ENCODE peak calls at places on chromosomes 13 and 19, in ten cellular contexts. One of them, this sample, is unnamed.

GRCh38 chr13:109330941-109331340 is 455.4 kb downstream of the IRS2 start:
- DNase-seq in CD8-positive, alpha-beta memory T cell: no peak
- DNase-seq in ovary: no peak
- DNase-seq in tibial nerve: no peak
- DNase-seq in effector memory CD4-positive, alpha-beta T cell: no peak
- DNase-seq in heart right ventricle: no peak
- DNase-seq in astrocyte: peak; percentile 43
- DNase-seq in Panc1: no peak
- DNase-seq in small intestine: no peak
- DNase-seq in mammary epithelial cell: peak; percentile 46
- DNase-seq in this sample: no peak

GRCh38 chr19:35828694-35829301 is 16.2 kb upstream of the PRODH2 start:
- DNase-seq in CD8-positive, alpha-beta memory T cell: peak; percentile 23
- DNase-seq in ovary: peak; percentile 57
- DNase-seq in tibial nerve: peak; percentile 59
- DNase-seq in effector memory CD4-positive, alpha-beta T cell: peak; percentile 16
- DNase-seq in heart right ventricle: peak; percentile 65
- DNase-seq in astrocyte: peak; percentile 45
- DNase-seq in Panc1: no peak
- DNase-seq in small intestine: peak; percentile 30
- DNase-seq in mammary epithelial cell: peak; percentile 45
- DNase-seq in this sample: peak; percentile 53

GRCh38 chr13:25874907-25875306 is 176.9 kb downstream of the SHISA2 start:
- DNase-seq in CD8-positive, alpha-beta memory T cell: peak; percentile 72
- DNase-seq in ovary: no peak
- DNase-seq in tibial nerve: no peak
- DNase-seq in effector memory CD4-positive, alpha-beta T cell: peak; percentile 23
- DNase-seq in heart right ventricle: no peak
- DNase-seq in astrocyte: no peak
- DNase-seq in Panc1: no peak
- DNase-seq in small intestine: peak; percentile 21
- DNase-seq in mammary epithelial cell: no peak
- DNase-seq in this sample: no peak

GRCh38 chr13:41352935-41353801 is 42.1 kb downstream of the NAA16 start:
- DNase-seq in CD8-positive, alpha-beta memory T cell: peak; percentile 60
- DNase-seq in ovary: no peak
- DNase-seq in tibial nerve: peak; percentile 41
- DNase-seq in effector memory CD4-positive, alpha-beta T cell: peak; percentile 38
- DNase-seq in heart right ventricle: no peak
- DNase-seq in astrocyte: peak; percentile 15
- DNase-seq in Panc1: peak; percentile 25
- DNase-seq in small intestine: peak; percentile 51
- DNase-seq in mammary epithelial cell: peak; percentile 56
- DNase-seq in this sample: peak; percentile 24

GRCh38 chr19:10544242-10544752 is 593 bp downstream of the ATG4D start:
- DNase-seq in CD8-positive, alpha-beta memory T cell: no peak
- DNase-seq in ovary: peak; percentile 53
- DNase-seq in tibial nerve: no peak
- DNase-seq in effector memory CD4-positive, alpha-beta T cell: peak; percentile 16
- DNase-seq in heart right ventricle: no peak
- DNase-seq in astrocyte: no peak
- DNase-seq in Panc1: no peak
- DNase-seq in small intestine: peak; percentile 84
- DNase-seq in mammary epithelial cell: no peak
- DNase-seq in this sample: peak; percentile 83

GRCh38 chr13:63880705-63881104 is 2465.1 kb upstream of the PCDH20 start:
- DNase-seq in CD8-positive, alpha-beta memory T cell: no peak
- DNase-seq in ovary: no peak
- DNase-seq in tibial nerve: no peak
- DNase-seq in effector memory CD4-positive, alpha-beta T cell: no peak
- DNase-seq in heart right ventricle: no peak
- DNase-seq in astrocyte: no peak
- DNase-seq in Panc1: no peak
- DNase-seq in small intestine: no peak
- DNase-seq in mammary epithelial cell: no peak
- DNase-seq in this sample: no peak

GRCh38 chr19:7772752-7773291 is 9.8 kb downstream of the CLEC4M start:
- DNase-seq in CD8-positive, alpha-beta memory T cell: no peak
- DNase-seq in ovary: no peak
- DNase-seq in tibial nerve: no peak
- DNase-seq in effector memory CD4-positive, alpha-beta T cell: no peak
- DNase-seq in heart right ventricle: no peak
- DNase-seq in astrocyte: peak; percentile 46
- DNase-seq in Panc1: no peak
- DNase-seq in small intestine: peak; percentile 85
- DNase-seq in mammary epithelial cell: peak; percentile 76
- DNase-seq in this sample: no peak

GRCh38 chr13:77696006-77696862 is 1.3 kb upstream of the SLAIN1 start:
- DNase-seq in CD8-positive, alpha-beta memory T cell: peak; percentile 65
- DNase-seq in ovary: no peak
- DNase-seq in tibial nerve: no peak
- DNase-seq in effector memory CD4-positive, alpha-beta T cell: peak; percentile 10
- DNase-seq in heart right ventricle: no peak
- DNase-seq in astrocyte: no peak
- DNase-seq in Panc1: no peak
- DNase-seq in small intestine: peak; percentile 3
- DNase-seq in mammary epithelial cell: no peak
- DNase-seq in this sample: no peak

GRCh38 chr19:17333611-17334413 is 843 bp downstream of the ANO8 start:
- DNase-seq in CD8-positive, alpha-beta memory T cell: peak; percentile 44
- DNase-seq in ovary: no peak
- DNase-seq in tibial nerve: no peak
- DNase-seq in effector memory CD4-positive, alpha-beta T cell: peak; percentile 45
- DNase-seq in heart right ventricle: no peak
- DNase-seq in astrocyte: peak; percentile 75
- DNase-seq in Panc1: no peak
- DNase-seq in small intestine: peak; percentile 54
- DNase-seq in mammary epithelial cell: peak; percentile 80
- DNase-seq in this sample: no peak

GRCh38 chr13:21672811-21673591 is 2.1 kb downstream of the FGF9 start:
- DNase-seq in CD8-positive, alpha-beta memory T cell: no peak
- DNase-seq in ovary: no peak
- DNase-seq in tibial nerve: no peak
- DNase-seq in effector memory CD4-positive, alpha-beta T cell: no peak
- DNase-seq in heart right ventricle: no peak
- DNase-seq in astrocyte: no peak
- DNase-seq in Panc1: no peak
- DNase-seq in small intestine: peak; percentile 18
- DNase-seq in mammary epithelial cell: no peak
- DNase-seq in this sample: peak; percentile 31

GRCh38 chr19:35290381-35291135 is 1.4 kb upstream of the MAG start:
- DNase-seq in CD8-positive, alpha-beta memory T cell: no peak
- DNase-seq in ovary: no peak
- DNase-seq in tibial nerve: no peak
- DNase-seq in effector memory CD4-positive, alpha-beta T cell: no peak
- DNase-seq in heart right ventricle: no peak
- DNase-seq in astrocyte: no peak
- DNase-seq in Panc1: no peak
- DNase-seq in small intestine: no peak
- DNase-seq in mammary epithelial cell: no peak
- DNase-seq in this sample: no peak

GRCh38 chr13:84810781-84811180 is 928.5 kb upstream of the SLITRK1 start:
- DNase-seq in CD8-positive, alpha-beta memory T cell: no peak
- DNase-seq in ovary: no peak
- DNase-seq in tibial nerve: no peak
- DNase-seq in effector memory CD4-positive, alpha-beta T cell: no peak
- DNase-seq in heart right ventricle: no peak
- DNase-seq in astrocyte: no peak
- DNase-seq in Panc1: no peak
- DNase-seq in small intestine: no peak
- DNase-seq in mammary epithelial cell: no peak
- DNase-seq in this sample: no peak

GRCh38 chr13:114035583-114036501 is 62.0 kb upstream of the C13orf46 start:
- DNase-seq in CD8-positive, alpha-beta memory T cell: no peak
- DNase-seq in ovary: no peak
- DNase-seq in tibial nerve: peak; percentile 50
- DNase-seq in effector memory CD4-positive, alpha-beta T cell: no peak
- DNase-seq in heart right ventricle: no peak
- DNase-seq in astrocyte: peak; percentile 46
- DNase-seq in Panc1: no peak
- DNase-seq in small intestine: no peak
- DNase-seq in mammary epithelial cell: no peak
- DNase-seq in this sample: no peak

GRCh38 chr19:20179946-20180345 is 12.9 kb downstream of the ZNF486 start:
- DNase-seq in CD8-positive, alpha-beta memory T cell: no peak
- DNase-seq in ovary: no peak
- DNase-seq in tibial nerve: no peak
- DNase-seq in effector memory CD4-positive, alpha-beta T cell: no peak
- DNase-seq in heart right ventricle: no peak
- DNase-seq in astrocyte: peak; percentile 1
- DNase-seq in Panc1: no peak
- DNase-seq in small intestine: no peak
- DNase-seq in mammary epithelial cell: peak; percentile 19
- DNase-seq in this sample: no peak

GRCh38 chr13:40992678-40993077 is 26.4 kb downstream of the ELF1 start:
- DNase-seq in CD8-positive, alpha-beta memory T cell: no peak
- DNase-seq in ovary: no peak
- DNase-seq in tibial nerve: no peak
- DNase-seq in effector memory CD4-positive, alpha-beta T cell: no peak
- DNase-seq in heart right ventricle: no peak
- DNase-seq in astrocyte: no peak
- DNase-seq in Panc1: no peak
- DNase-seq in small intestine: no peak
- DNase-seq in mammary epithelial cell: no peak
- DNase-seq in this sample: no peak

GRCh38 chr19:41591951-41592562 is 16.1 kb downstream of the CEACAM21 start:
- DNase-seq in CD8-positive, alpha-beta memory T cell: no peak
- DNase-seq in ovary: no peak
- DNase-seq in tibial nerve: no peak
- DNase-seq in effector memory CD4-positive, alpha-beta T cell: no peak
- DNase-seq in heart right ventricle: no peak
- DNase-seq in astrocyte: no peak
- DNase-seq in Panc1: no peak
- DNase-seq in small intestine: no peak
- DNase-seq in mammary epithelial cell: no peak
- DNase-seq in this sample: no peak

GRCh38 chr13:25406377-25406776 is 34.6 kb downstream of the ATP8A2 start:
- DNase-seq in CD8-positive, alpha-beta memory T cell: no peak
- DNase-seq in ovary: no peak
- DNase-seq in tibial nerve: no peak
- DNase-seq in effector memory CD4-positive, alpha-beta T cell: no peak
- DNase-seq in heart right ventricle: no peak
- DNase-seq in astrocyte: no peak
- DNase-seq in Panc1: no peak
- DNase-seq in small intestine: no peak
- DNase-seq in mammary epithelial cell: peak; percentile 8
- DNase-seq in this sample: no peak

GRCh38 chr19:28981994-28982393 is 231.0 kb downstream of the UQCRFS1 start:
- DNase-seq in CD8-positive, alpha-beta memory T cell: no peak
- DNase-seq in ovary: no peak
- DNase-seq in tibial nerve: no peak
- DNase-seq in effector memory CD4-positive, alpha-beta T cell: no peak
- DNase-seq in heart right ventricle: no peak
- DNase-seq in astrocyte: no peak
- DNase-seq in Panc1: no peak
- DNase-seq in small intestine: no peak
- DNase-seq in mammary epithelial cell: no peak
- DNase-seq in this sample: no peak

GRCh38 chr19:4803736-4804695 is 12.5 kb downstream of the FEM1A start:
- DNase-seq in CD8-positive, alpha-beta memory T cell: peak; percentile 67
- DNase-seq in ovary: peak; percentile 44
- DNase-seq in tibial nerve: no peak
- DNase-seq in effector memory CD4-positive, alpha-beta T cell: peak; percentile 45
- DNase-seq in heart right ventricle: peak; percentile 69
- DNase-seq in astrocyte: peak; percentile 9
- DNase-seq in Panc1: peak; percentile 39
- DNase-seq in small intestine: no peak
- DNase-seq in mammary epithelial cell: no peak
- DNase-seq in this sample: peak; percentile 55

DNA sequence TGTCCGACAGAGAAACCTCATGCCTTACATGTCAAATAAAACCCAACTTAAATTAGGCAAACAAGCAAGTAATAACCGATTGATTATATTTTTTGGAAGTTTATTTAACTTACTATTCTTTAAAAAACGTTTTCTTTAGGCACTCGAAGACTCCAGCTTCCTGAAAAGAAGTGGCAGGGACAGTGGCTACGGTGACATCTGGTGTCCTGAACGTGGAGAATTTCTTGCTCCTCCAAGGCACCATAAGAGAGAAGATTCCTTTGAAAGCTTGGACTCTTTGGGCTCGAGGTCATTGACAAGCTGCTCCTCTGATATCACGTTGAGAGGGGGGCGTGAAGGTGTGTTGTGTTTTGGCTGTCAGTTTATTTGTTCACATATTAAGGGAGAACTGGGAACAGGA is 164.4 kb downstream of the LMO7 start:
- DNase-seq in CD8-positive, alpha-beta memory T cell: no peak
- DNase-seq in ovary: no peak
- DNase-seq in tibial nerve: no peak
- DNase-seq in effector memory CD4-positive, alpha-beta T cell: no peak
- DNase-seq in heart right ventricle: no peak
- DNase-seq in astrocyte: no peak
- DNase-seq in Panc1: no peak
- DNase-seq in small intestine: no peak
- DNase-seq in mammary epithelial cell: no peak
- DNase-seq in this sample: no peak
- H3K36me3 ChIP-seq in CD8-positive, alpha-beta memory T cell: no peaks in the 10 kb centered on the region
- H3K36me3 ChIP-seq in ovary: no peaks in the 10 kb centered on the region
- H3K36me3 ChIP-seq in tibial nerve: no peaks in the 10 kb centered on the region
- H3K36me3 ChIP-seq in effector memory CD4-positive, alpha-beta T cell: no peaks in the 10 kb centered on the region
- H3K36me3 ChIP-seq in heart right ventricle: no peaks in the 10 kb centered on the region
- H3K36me3 ChIP-seq in astrocyte: peaks cover 62% of the 10 kb centered on the region
- H3K36me3 ChIP-seq in Panc1: no peaks in the 10 kb centered on the region
- H3K36me3 ChIP-seq in small intestine: no peaks in the 10 kb centered on the region
- H3K36me3 ChIP-seq in mammary epithelial cell: no peaks in the 10 kb centered on the region
- H3K36me3 ChIP-seq in this sample: no peaks in the 10 kb centered on the region

GRCh38 chr19:2768365-2769132 is 14.5 kb downstream of the SGTA start:
- DNase-seq in CD8-positive, alpha-beta memory T cell: no peak
- DNase-seq in ovary: no peak
- DNase-seq in tibial nerve: no peak
- DNase-seq in effector memory CD4-positive, alpha-beta T cell: no peak
- DNase-seq in heart right ventricle: no peak
- DNase-seq in astrocyte: no peak
- DNase-seq in Panc1: no peak
- DNase-seq in small intestine: no peak
- DNase-seq in mammary epithelial cell: no peak
- DNase-seq in this sample: no peak
- H3K36me3 ChIP-seq in CD8-positive, alpha-beta memory T cell: peaks cover 10% of the 10 kb centered on the region
- H3K36me3 ChIP-seq in ovary: no peaks in the 10 kb centered on the region
- H3K36me3 ChIP-seq in tibial nerve: peaks cover 4% of the 10 kb centered on the region
- H3K36me3 ChIP-seq in effector memory CD4-positive, alpha-beta T cell: peaks cover 50% of the 10 kb centered on the region
- H3K36me3 ChIP-seq in heart right ventricle: peaks cover 20% of the 10 kb centered on the region
- H3K36me3 ChIP-seq in astrocyte: no peaks in the 10 kb centered on the region
- H3K36me3 ChIP-seq in Panc1: no peaks in the 10 kb centered on the region
- H3K36me3 ChIP-seq in small intestine: peaks cover 11% of the 10 kb centered on the region
- H3K36me3 ChIP-seq in mammary epithelial cell: peaks cover 2% of the 10 kb centered on the region
- H3K36me3 ChIP-seq in this sample: no peaks in the 10 kb centered on the region

GRCh38 chr19:47377208-47377701 is 28.1 kb downstream of the DHX34 start:
- DNase-seq in CD8-positive, alpha-beta memory T cell: no peak
- DNase-seq in ovary: no peak
- DNase-seq in tibial nerve: no peak
- DNase-seq in effector memory CD4-positive, alpha-beta T cell: no peak
- DNase-seq in heart right ventricle: peak; percentile 80
- DNase-seq in astrocyte: no peak
- DNase-seq in Panc1: no peak
- DNase-seq in small intestine: no peak
- DNase-seq in mammary epithelial cell: no peak
- DNase-seq in this sample: no peak
- H3K36me3 ChIP-seq in CD8-positive, alpha-beta memory T cell: peaks cover 21% of the 10 kb centered on the region
- H3K36me3 ChIP-seq in ovary: peaks cover 7% of the 10 kb centered on the region
- H3K36me3 ChIP-seq in tibial nerve: peaks cover 4% of the 10 kb centered on the region
- H3K36me3 ChIP-seq in effector memory CD4-positive, alpha-beta T cell: peaks cover 76% of the 10 kb centered on the region
- H3K36me3 ChIP-seq in heart right ventricle: peaks cover 45% of the 10 kb centered on the region
- H3K36me3 ChIP-seq in astrocyte: peaks cover 6% of the 10 kb centered on the region
- H3K36me3 ChIP-seq in Panc1: no peaks in the 10 kb centered on the region
- H3K36me3 ChIP-seq in small intestine: peaks cover 21% of the 10 kb centered on the region
- H3K36me3 ChIP-seq in mammary epithelial cell: peaks cover 23% of the 10 kb centered on the region
- H3K36me3 ChIP-seq in this sample: peaks cover 12% of the 10 kb centered on the region

GRCh38 chr19:42606660-42607351 is 12.1 kb upstream of the CEACAM8 start:
- DNase-seq in CD8-positive, alpha-beta memory T cell: no peak
- DNase-seq in ovary: no peak
- DNase-seq in tibial nerve: no peak
- DNase-seq in effector memory CD4-positive, alpha-beta T cell: peak; percentile 17
- DNase-seq in heart right ventricle: peak; percentile 40
- DNase-seq in astrocyte: no peak
- DNase-seq in Panc1: peak; percentile 20
- DNase-seq in small intestine: peak; percentile 47
- DNase-seq in mammary epithelial cell: peak; percentile 61
- DNase-seq in this sample: peak; percentile 61
- H3K36me3 ChIP-seq in CD8-positive, alpha-beta memory T cell: no peaks in the 10 kb centered on the region
- H3K36me3 ChIP-seq in ovary: no peaks in the 10 kb centered on the region
- H3K36me3 ChIP-seq in tibial nerve: no peaks in the 10 kb centered on the region
- H3K36me3 ChIP-seq in effector memory CD4-positive, alpha-beta T cell: no peaks in the 10 kb centered on the region
- H3K36me3 ChIP-seq in heart right ventricle: no peaks in the 10 kb centered on the region
- H3K36me3 ChIP-seq in astrocyte: no peaks in the 10 kb centered on the region
- H3K36me3 ChIP-seq in Panc1: no peaks in the 10 kb centered on the region
- H3K36me3 ChIP-seq in small intestine: no peaks in the 10 kb centered on the region
- H3K36me3 ChIP-seq in mammary epithelial cell: no peaks in the 10 kb centered on the region
- H3K36me3 ChIP-seq in this sample: no peaks in the 10 kb centered on the region

This sample was measured in colonic mucosa.